ENCODE peak calls at places on chromosome 13, in five cellular contexts. X is activated CD4-positive, alpha-beta T cell treated with anti-CD3 and anti-CD28 coated beads, Interleukin-2, amount 50 U/mL, for 48 hours; M is A172; S is stimulated activated effector memory CD8-positive, alpha-beta T cell treated with anti-CD3 and anti-CD28 coated beads, Interleukin-12 subunit alpha, Interleukin-12 subunit beta, amount 100 ng/mL, for 72 hours; D is foreskin keratinocyte. W is an unnamed sample.
A peak's percentile ranks its signal among the peaks of the same experiment; 100 is the strongest.

GRCh38 chr13:109152311-109152820 is 523.0 kb downstream of the MYO16 start:
- DNase-seq in X (no peak), M (no peak), S (no peak), D (no peak), W (no peak)

GRCh38 chr13:100815476-100816046 is 141.0 kb upstream of the TMTC4 start:
- DNase-seq in X (no peak), M (no peak), S (no peak), D (peak; percentile 77), W (no peak)

GRCh38 chr13:36673838-36674326 is at the start of gene SERTM1:
- DNase-seq in X (no peak), M (no peak), S (no peak), D (peak; percentile 9), W (no peak)

GRCh38 chr13:84431646-84432045 is 549.4 kb upstream of the SLITRK1 start:
- DNase-seq in X (no peak), M (no peak), S (no peak), D (peak; percentile 38), W (no peak)

GRCh38 chr13:113034451-113035208 is 65.6 kb downstream of the MCF2L start:
- DNase-seq in X (no peak), M (peak; percentile 65), S (no peak), D (no peak), W (no peak)

GRCh38 chr13:20475927-20476691 is 49.5 kb downstream of the CRYL1 start:
- DNase-seq in X (peak; percentile 65), M (no peak), S (peak; percentile 68), D (no peak), W (no peak)

GRCh38 chr13:48586591-48587103 is 53.8 kb upstream of the RCBTB2 start:
- DNase-seq in X (no peak), M (no peak), S (peak; percentile 47), D (no peak), W (no peak)

GRCh38 chr13:44930907-44931676 is 58.2 kb downstream of the NUFIP1 start:
- DNase-seq in X (no peak), M (peak; percentile 15), S (no peak), D (no peak), W (peak; percentile 72)

GRCh38 chr13:77918391-77919261 is at the start of gene EDNRB:
- DNase-seq in X (no peak), M (no peak), S (peak; percentile 49), D (peak; percentile 48), W (peak; percentile 1)

GRCh38 chr13:109712187-109712601 is 74.2 kb downstream of the IRS2 start:
- DNase-seq in X (no peak), M (no peak), S (no peak), D (no peak), W (no peak)

W was measured in RPMI7951.